ENCODE peak calls at places on chromosomes 11 and 22, in seven cellular contexts. A is prostate gland, Z is stomach, K is sigmoid colon, I is transverse colon, M is vagina, X is esophagus muscularis mucosa. H is an unnamed sample.

GRCh38 chr11:43119275-43119970 is 192.4 kb upstream of the API5 start:
- DNase-seq in M (no peak), I (no peak), A (no peak), X (no peak), K (no peak), Z (no peak), H (no peak)

GRCh38 chr11:72924568-72925190 is 110.5 kb downstream of the ATG16L2 start:
- DNase-seq in X (no peak), Z (no peak), K (no peak), A (no peak), M (no peak), I (no peak), H (no peak)

GRCh38 chr11:57426754-57427691 is at the start of gene SLC43A3:
- DNase-seq in K (peak; percentile 89), Z (peak; percentile 76), A (peak; percentile 69), X (peak; percentile 94), M (peak; percentile 94), I (peak; percentile 66), H (peak; percentile 93)

GRCh38 chr22:48478529-48479265 is 1349.0 kb downstream of the BRD1 start:
- DNase-seq in A (no peak), Z (no peak), K (no peak), I (no peak), X (no peak), M (no peak), H (peak; percentile 43)

GRCh38 chr11:35340101-35340500 is 79.3 kb downstream of the SLC1A2 start:
- DNase-seq in K (no peak), X (no peak), M (no peak), I (no peak), Z (no peak), A (no peak), H (no peak)

GRCh38 chr11:7080900-7081299 is 7.9 kb upstream of the RBMXL2 start:
- DNase-seq in Z (no peak), K (no peak), M (no peak), A (no peak), I (no peak), X (no peak), H (no peak)

GRCh38 chr11:74460481-74461154 is 6.7 kb downstream of the KCNE3 start:
- DNase-seq in X (no peak), M (no peak), K (no peak), A (no peak), Z (no peak), I (no peak), H (no peak)

GRCh38 chr11:129721685-129722084 is 94.0 kb upstream of the TMEM45B start:
- DNase-seq in X (no peak), Z (no peak), I (no peak), A (no peak), M (no peak), K (no peak), H (no peak)

GRCh38 chr22:49827853-49828598 is at the start of gene BRD1:
- DNase-seq in X (no peak), K (no peak), I (peak; percentile 71), Z (peak; percentile 73), M (no peak), A (no peak), H (peak; percentile 94)

GRCh38 chr22:40637181-40638150 is 947 bp upstream of the MRTFA start:
- DNase-seq in A (no peak), Z (peak; percentile 63), I (peak; percentile 70), X (no peak), K (peak; percentile 77), M (no peak), H (peak; percentile 89)

GRCh38 chr11:83909579-83909978 is 623.4 kb upstream of the CCDC90B start:
- DNase-seq in Z (no peak), X (no peak), I (no peak), A (no peak), K (no peak), M (no peak), H (no peak)

GRCh38 chr11:213111-213510 is 5.6 kb downstream of the RIC8A start:
- DNase-seq in X (no peak), K (peak; percentile 46), I (no peak), M (no peak), A (no peak), Z (peak; percentile 9), H (no peak)

GRCh38 chr11:66002648-66003225 is 434 bp downstream of the BANF1 start:
- DNase-seq in M (no peak), A (peak; percentile 69), K (peak; percentile 82), X (no peak), I (peak; percentile 68), Z (peak; percentile 70), H (no peak)
- TF ChIP-seq POLR2A in M (no peak), A (no peak), K (no peak), X (no peak), I (peak; percentile 8), Z (no peak), H (no peak)

GRCh38 chr11:112922606-112923005 is 38.6 kb upstream of the NCAM1 start:
- DNase-seq in A (no peak), X (no peak), Z (no peak), K (no peak), M (no peak), I (no peak), H (no peak)
- H3K27ac ChIP-seq in A (no peak overlapping the region), X (no peak overlapping the region), Z (no peak overlapping the region), K (no peak overlapping the region), M (no peak overlapping the region), I (no peak overlapping the region), H (no peak overlapping the region)

DNA sequence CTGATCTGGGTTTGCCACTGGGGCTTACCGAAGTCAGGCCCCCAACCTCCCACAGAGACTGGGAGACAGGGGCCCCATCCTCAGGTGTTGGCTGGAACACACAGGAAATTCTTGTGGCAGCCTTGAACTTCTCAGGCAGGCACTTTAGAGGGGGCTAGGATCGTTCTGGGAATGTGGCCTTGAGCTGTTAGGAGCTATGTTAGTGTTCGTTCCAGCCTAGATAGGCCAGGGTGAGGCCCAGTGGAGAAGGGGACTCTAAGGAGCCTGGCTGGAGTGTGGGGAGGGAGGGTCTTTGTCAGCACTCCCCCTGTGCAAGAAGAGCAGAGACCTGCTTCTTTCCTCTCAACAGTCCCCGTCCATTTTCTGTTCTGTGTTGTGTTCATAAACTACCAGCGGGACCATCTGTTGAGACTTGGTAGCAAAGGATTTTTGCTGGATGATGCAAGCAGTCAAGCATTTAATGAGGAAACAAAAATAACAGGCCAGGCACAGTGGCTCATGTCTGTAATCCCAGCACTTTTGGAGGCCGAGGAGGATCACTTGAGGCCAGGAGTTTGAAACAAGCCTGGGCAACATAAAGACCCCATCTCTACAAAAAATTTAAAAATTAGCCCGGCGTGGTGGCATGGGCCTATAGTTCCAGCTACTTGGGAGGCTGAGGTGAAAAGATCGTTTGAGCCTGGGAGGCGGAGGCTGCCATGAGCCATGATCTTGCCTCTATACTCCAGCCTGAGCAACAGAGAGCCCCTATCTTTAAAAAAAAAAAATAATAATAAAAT is 1.5 kb upstream of the TXNRD2 start:
- DNase-seq in M (no peak), K (peak; percentile 81), I (no peak), X (no peak), Z (no peak), A (peak; percentile 65), H (no peak)
- TF ChIP-seq POLR2AphosphoS5 in M (no peak), K (peak; percentile 58), I (peak; percentile 19), X (peak; percentile 78), Z (peak; percentile 66), A (peak; percentile 80), H (no peak)

DNA sequence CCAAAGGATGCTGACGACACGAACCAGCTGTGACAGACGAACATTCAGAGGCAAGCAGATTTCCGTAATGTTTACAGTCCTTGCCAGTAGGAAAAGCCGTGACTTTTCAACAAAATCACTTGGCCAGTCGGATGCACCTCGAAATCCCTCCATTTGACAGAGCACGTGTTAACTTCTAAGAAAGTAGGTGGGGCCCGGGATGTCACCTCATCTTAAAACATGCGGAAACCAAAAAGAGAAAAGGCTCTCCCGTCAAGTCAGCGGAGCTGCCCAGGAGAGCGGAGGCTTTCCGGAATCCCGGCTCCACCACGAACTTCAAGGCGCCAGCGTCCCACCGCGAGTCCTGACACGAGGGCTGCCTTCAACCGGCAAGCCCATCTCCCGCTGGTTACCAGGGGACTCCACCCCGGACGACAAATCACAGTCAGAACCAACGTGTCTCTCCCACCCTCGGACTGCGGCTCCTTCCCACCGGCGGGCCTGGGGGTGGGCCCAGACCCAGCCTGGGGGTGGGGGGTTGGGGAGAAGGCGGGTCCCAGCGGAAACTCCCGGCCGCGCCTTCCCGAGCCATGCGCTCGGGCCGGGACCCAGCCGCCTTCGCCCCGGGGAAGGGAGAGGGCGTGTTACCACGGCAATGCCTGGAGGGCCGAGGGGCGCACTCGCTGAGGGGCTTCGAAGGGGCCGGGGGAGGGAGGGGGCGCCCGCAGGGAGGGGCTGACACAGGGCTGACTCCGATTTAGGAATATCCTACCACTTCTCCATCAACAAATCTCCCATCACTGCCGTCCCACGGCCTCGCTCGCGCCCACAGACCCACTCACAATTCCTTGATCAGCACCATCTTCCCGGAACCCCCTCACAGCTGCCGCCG is 470 bp downstream of the PITPNB start:
- DNase-seq in M (peak; percentile 88), X (peak; percentile 92), K (peak; percentile 78), I (peak; percentile 55), A (peak; percentile 29), Z (peak; percentile 33), H (no peak)
- TF ChIP-seq POLR2A in M (peak; percentile 90), X (peak; percentile 73), K (peak; percentile 40), I (no peak), A (no peak), Z (no peak), H (peak; percentile 39)

GRCh38 chr22:17135153-17135760 is 14.1 kb upstream of the TMEM121B start:
- DNase-seq in X (no peak), A (no peak), I (no peak), M (no peak), K (peak; percentile 46), Z (no peak), H (peak; percentile 44)

GRCh38 chr22:17138451-17139042 is 17.4 kb upstream of the TMEM121B start:
- DNase-seq in M (no peak), Z (no peak), I (no peak), A (no peak), X (no peak), K (no peak), H (peak; percentile 59)

GRCh38 chr22:17137226-17137625 is 16.1 kb upstream of the TMEM121B start:
- DNase-seq in M (no peak), I (no peak), X (no peak), Z (no peak), K (peak; percentile 38), A (no peak), H (peak; percentile 31)

GRCh38 chr22:17140022-17140421 is 18.9 kb upstream of the TMEM121B start:
- DNase-seq in Z (no peak), I (no peak), K (no peak), M (no peak), A (no peak), X (no peak), H (peak; percentile 38)

GRCh38 chr22:17137861-17138425 is 16.8 kb upstream of the TMEM121B start:
- DNase-seq in Z (no peak), A (no peak), X (no peak), I (no peak), K (peak; percentile 48), M (no peak), H (peak; percentile 50)
- H3K27ac ChIP-seq in Z (no peak overlapping the region), A (no peak overlapping the region), X (no peak overlapping the region), I (no peak overlapping the region), K (no peak overlapping the region), M (no peak overlapping the region), H (no peak overlapping the region)

DNA sequence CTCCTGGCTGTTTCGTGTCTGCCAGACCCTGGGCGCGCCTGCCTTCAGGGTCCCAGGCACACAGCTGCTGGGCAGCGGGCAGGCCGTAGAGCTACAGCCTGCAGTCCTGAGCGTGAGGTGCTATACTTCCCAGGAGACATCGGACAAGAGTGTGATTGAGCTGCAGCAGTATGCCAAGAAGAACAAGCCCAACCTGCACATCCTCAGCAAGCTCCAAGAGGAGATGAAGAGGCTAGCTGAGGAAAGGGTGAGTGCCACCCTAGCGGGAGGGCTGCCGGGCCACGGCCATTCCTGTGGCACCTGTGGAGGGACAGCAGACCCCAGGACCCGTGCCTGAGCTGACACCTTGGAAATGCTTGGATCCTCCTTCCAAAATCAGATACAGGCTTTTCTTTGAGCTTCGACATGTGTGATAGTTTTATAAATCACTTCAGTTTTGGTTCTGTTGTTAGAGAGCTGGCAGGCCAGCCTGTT is 7.1 kb upstream of the RANBP1 start:
- DNase-seq in M (no peak), X (no peak), I (no peak), Z (no peak), K (no peak), A (no peak), H (peak; percentile 64)
- TF ChIP-seq POLR2AphosphoS5 in M (no peak), X (no peak), I (no peak), Z (no peak), K (no peak), A (no peak), H (no peak)